ENCODE peak calls at places on chromosome 20, in nine cellular contexts. One of them, this sample, is unnamed.
A peak's percentile ranks its signal among the peaks of the same experiment; 100 is the strongest.

GRCh38 chr20:1322511-1323245 is 6.3 kb downstream of the SDCBP2 start:
- DNase-seq in left ventricle myocardium inferior: no peak
- DNase-seq in pancreas: no peak
- DNase-seq in cardiac muscle cell: peak; percentile 96
- DNase-seq in tibial nerve: no peak
- DNase-seq in A673: no peak
- DNase-seq in sigmoid colon: peak; percentile 72
- DNase-seq in PC-3: peak; percentile 85
- DNase-seq in colonic mucosa: no peak
- DNase-seq in this sample: no peak

GRCh38 chr20:32481311-32482103 is 103.6 kb downstream of the NOL4L start:
- DNase-seq in tibial nerve: no peak
- DNase-seq in PC-3: no peak
- DNase-seq in sigmoid colon: peak; percentile 76
- DNase-seq in A673: no peak
- DNase-seq in left ventricle myocardium inferior: no peak
- DNase-seq in colonic mucosa: peak; percentile 66
- DNase-seq in cardiac muscle cell: peak; percentile 40
- DNase-seq in pancreas: no peak
- DNase-seq in this sample: no peak

GRCh38 chr20:53739799-53740785 is 146.5 kb upstream of the ZNF217 start:
- DNase-seq in sigmoid colon: no peak
- DNase-seq in PC-3: peak; percentile 68
- DNase-seq in colonic mucosa: no peak
- DNase-seq in pancreas: no peak
- DNase-seq in A673: no peak
- DNase-seq in left ventricle myocardium inferior: no peak
- DNase-seq in cardiac muscle cell: peak; percentile 45
- DNase-seq in tibial nerve: no peak
- DNase-seq in this sample: no peak

GRCh38 chr20:45405566-45406259 is 2.4 kb upstream of the DBNDD2 start:
- DNase-seq in pancreas: no peak
- DNase-seq in tibial nerve: no peak
- DNase-seq in A673: no peak
- DNase-seq in cardiac muscle cell: no peak
- DNase-seq in colonic mucosa: peak; percentile 61
- DNase-seq in left ventricle myocardium inferior: peak; percentile 60
- DNase-seq in sigmoid colon: peak; percentile 81
- DNase-seq in PC-3: peak; percentile 71
- DNase-seq in this sample: no peak

GRCh38 chr20:59159822-59160740 is 3.5 kb upstream of the ZNF831 start:
- DNase-seq in left ventricle myocardium inferior: no peak
- DNase-seq in pancreas: no peak
- DNase-seq in PC-3: no peak
- DNase-seq in tibial nerve: no peak
- DNase-seq in sigmoid colon: no peak
- DNase-seq in A673: no peak
- DNase-seq in cardiac muscle cell: no peak
- DNase-seq in colonic mucosa: peak; percentile 23
- DNase-seq in this sample: no peak

GRCh38 chr20:36377348-36378326 is 71.5 kb downstream of the DLGAP4 start:
- DNase-seq in cardiac muscle cell: no peak
- DNase-seq in A673: no peak
- DNase-seq in sigmoid colon: no peak
- DNase-seq in tibial nerve: no peak
- DNase-seq in colonic mucosa: no peak
- DNase-seq in pancreas: no peak
- DNase-seq in PC-3: no peak
- DNase-seq in left ventricle myocardium inferior: no peak
- DNase-seq in this sample: no peak

GRCh38 chr20:38728237-38728761 is 4.0 kb downstream of the SLC32A1 start:
- DNase-seq in left ventricle myocardium inferior: no peak
- DNase-seq in tibial nerve: no peak
- DNase-seq in colonic mucosa: no peak
- DNase-seq in PC-3: no peak
- DNase-seq in pancreas: no peak
- DNase-seq in cardiac muscle cell: no peak
- DNase-seq in sigmoid colon: no peak
- DNase-seq in A673: no peak
- DNase-seq in this sample: no peak

GRCh38 chr20:10893331-10893730 is 219.5 kb upstream of the JAG1 start:
- DNase-seq in A673: no peak
- DNase-seq in pancreas: no peak
- DNase-seq in PC-3: no peak
- DNase-seq in tibial nerve: no peak
- DNase-seq in colonic mucosa: no peak
- DNase-seq in sigmoid colon: no peak
- DNase-seq in left ventricle myocardium inferior: no peak
- DNase-seq in cardiac muscle cell: no peak
- DNase-seq in this sample: no peak

GRCh38 chr20:9442858-9443257 is 71.5 kb upstream of the LAMP5 start:
- DNase-seq in pancreas: peak; percentile 5
- DNase-seq in A673: no peak
- DNase-seq in left ventricle myocardium inferior: no peak
- DNase-seq in colonic mucosa: no peak
- DNase-seq in PC-3: peak; percentile 38
- DNase-seq in tibial nerve: no peak
- DNase-seq in cardiac muscle cell: no peak
- DNase-seq in sigmoid colon: no peak
- DNase-seq in this sample: no peak

GRCh38 chr20:59743767-59744485 is 139.6 kb downstream of the PHACTR3 start:
- DNase-seq in cardiac muscle cell: no peak
- DNase-seq in colonic mucosa: peak; percentile 26
- DNase-seq in A673: peak; percentile 5
- DNase-seq in tibial nerve: no peak
- DNase-seq in pancreas: no peak
- DNase-seq in sigmoid colon: no peak
- DNase-seq in left ventricle myocardium inferior: no peak
- DNase-seq in PC-3: peak; percentile 27
- DNase-seq in this sample: no peak

DNA sequence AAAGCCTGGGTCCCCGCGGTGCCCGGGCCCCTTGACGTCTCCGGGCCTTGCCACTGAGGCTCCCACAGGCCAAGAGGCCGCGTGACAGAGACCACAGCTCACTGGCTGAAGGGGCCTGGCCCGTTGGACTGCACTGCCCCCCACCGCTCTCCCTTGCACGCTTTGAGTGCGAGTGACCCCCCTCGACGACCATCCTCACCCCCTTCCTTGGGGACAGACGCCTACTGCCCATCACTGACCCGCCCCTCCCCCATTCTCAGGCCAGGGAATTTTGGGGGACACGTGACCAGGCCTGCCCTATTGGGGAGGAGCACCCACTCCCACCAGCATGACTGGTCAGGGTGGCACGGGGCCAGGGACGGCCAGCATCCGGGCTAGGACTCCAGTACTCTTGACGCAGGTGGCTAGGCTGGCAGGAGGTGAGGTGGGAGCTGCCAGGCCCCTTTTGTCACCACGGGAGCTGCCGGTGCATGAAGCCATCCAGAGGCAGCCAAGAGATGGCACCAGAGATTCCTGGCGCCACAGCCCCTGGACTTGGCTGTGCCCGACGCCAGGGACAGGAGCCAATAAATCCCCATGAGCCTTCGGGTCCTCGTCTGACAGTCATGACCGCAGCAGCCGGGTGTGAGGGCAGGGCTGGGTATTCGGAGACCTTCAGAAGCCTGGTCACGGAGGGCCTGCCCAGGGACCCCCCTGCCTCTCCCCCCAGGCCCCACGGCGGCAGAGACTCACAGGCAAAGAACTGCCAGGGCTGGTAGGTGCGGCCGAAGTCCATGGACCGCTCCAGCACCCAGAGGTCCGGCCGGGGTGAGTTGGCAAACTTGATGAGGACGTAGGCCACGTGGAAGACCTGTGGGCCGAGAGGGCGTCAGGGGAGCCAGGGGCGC is 14.5 kb downstream of the LAMA5 start:
- DNase-seq in pancreas: no peak
- DNase-seq in sigmoid colon: peak; percentile 96
- DNase-seq in left ventricle myocardium inferior: peak; percentile 88
- DNase-seq in colonic mucosa: no peak
- DNase-seq in PC-3: peak; percentile 63
- DNase-seq in cardiac muscle cell: no peak
- DNase-seq in tibial nerve: no peak
- DNase-seq in A673: peak; percentile 70
- DNase-seq in this sample: peak; percentile 98
- TF ChIP-seq CTCF in pancreas: no peak
- TF ChIP-seq CTCF in sigmoid colon: peak; percentile 56
- TF ChIP-seq CTCF in left ventricle myocardium inferior: peak; percentile 28
- TF ChIP-seq CTCF in colonic mucosa: no peak
- TF ChIP-seq CTCF in PC-3: peak; percentile 54
- TF ChIP-seq CTCF in cardiac muscle cell: no peak
- TF ChIP-seq CTCF in tibial nerve: peak; percentile 36
- TF ChIP-seq CTCF in A673: peak; percentile 47
- TF ChIP-seq CTCF in this sample: no peak

GRCh38 chr20:25147716-25148115 is 47.8 kb upstream of the ENTPD6 start:
- DNase-seq in tibial nerve: no peak
- DNase-seq in sigmoid colon: no peak
- DNase-seq in A673: no peak
- DNase-seq in cardiac muscle cell: no peak
- DNase-seq in left ventricle myocardium inferior: no peak
- DNase-seq in colonic mucosa: no peak
- DNase-seq in pancreas: no peak
- DNase-seq in PC-3: no peak
- DNase-seq in this sample: no peak
- H3K4me1 ChIP-seq in tibial nerve: peaks cover 5% of the 10 kb centered on the region
- H3K4me1 ChIP-seq in sigmoid colon: peaks cover 10% of the 10 kb centered on the region
- H3K4me1 ChIP-seq in A673: peaks cover 9% of the 10 kb centered on the region
- H3K4me1 ChIP-seq in cardiac muscle cell: no peaks in the 10 kb centered on the region
- H3K4me1 ChIP-seq in left ventricle myocardium inferior: peaks cover 11% of the 10 kb centered on the region
- H3K4me1 ChIP-seq in colonic mucosa: peaks cover 4% of the 10 kb centered on the region
- H3K4me1 ChIP-seq in pancreas: no peaks in the 10 kb centered on the region
- H3K4me1 ChIP-seq in PC-3: no peaks in the 10 kb centered on the region
- H3K4me1 ChIP-seq in this sample: peaks cover 7% of the 10 kb centered on the region

GRCh38 chr20:34538671-34539123 is 19.8 kb upstream of the MAP1LC3A start:
- DNase-seq in colonic mucosa: peak; percentile 61
- DNase-seq in pancreas: peak; percentile 24
- DNase-seq in tibial nerve: no peak
- DNase-seq in cardiac muscle cell: peak; percentile 76
- DNase-seq in left ventricle myocardium inferior: peak; percentile 48
- DNase-seq in PC-3: peak; percentile 64
- DNase-seq in sigmoid colon: peak; percentile 75
- DNase-seq in A673: peak; percentile 45
- DNase-seq in this sample: peak; percentile 73

GRCh38 chr20:34535301-34535840 is 19.1 kb downstream of the DYNLRB1 start:
- DNase-seq in PC-3: no peak
- DNase-seq in colonic mucosa: no peak
- DNase-seq in tibial nerve: no peak
- DNase-seq in A673: no peak
- DNase-seq in sigmoid colon: peak; percentile 26
- DNase-seq in left ventricle myocardium inferior: no peak
- DNase-seq in pancreas: no peak
- DNase-seq in cardiac muscle cell: no peak
- DNase-seq in this sample: no peak

GRCh38 chr20:34537651-34538050 is 20.9 kb upstream of the MAP1LC3A start:
- DNase-seq in sigmoid colon: peak; percentile 54
- DNase-seq in left ventricle myocardium inferior: no peak
- DNase-seq in PC-3: no peak
- DNase-seq in colonic mucosa: no peak
- DNase-seq in tibial nerve: no peak
- DNase-seq in A673: no peak
- DNase-seq in cardiac muscle cell: no peak
- DNase-seq in pancreas: no peak
- DNase-seq in this sample: no peak

GRCh38 chr20:34534391-34535165 is 18.4 kb downstream of the DYNLRB1 start:
- DNase-seq in A673: no peak
- DNase-seq in PC-3: no peak
- DNase-seq in pancreas: no peak
- DNase-seq in tibial nerve: no peak
- DNase-seq in cardiac muscle cell: no peak
- DNase-seq in colonic mucosa: no peak
- DNase-seq in sigmoid colon: peak; percentile 52
- DNase-seq in left ventricle myocardium inferior: no peak
- DNase-seq in this sample: no peak

DNA sequence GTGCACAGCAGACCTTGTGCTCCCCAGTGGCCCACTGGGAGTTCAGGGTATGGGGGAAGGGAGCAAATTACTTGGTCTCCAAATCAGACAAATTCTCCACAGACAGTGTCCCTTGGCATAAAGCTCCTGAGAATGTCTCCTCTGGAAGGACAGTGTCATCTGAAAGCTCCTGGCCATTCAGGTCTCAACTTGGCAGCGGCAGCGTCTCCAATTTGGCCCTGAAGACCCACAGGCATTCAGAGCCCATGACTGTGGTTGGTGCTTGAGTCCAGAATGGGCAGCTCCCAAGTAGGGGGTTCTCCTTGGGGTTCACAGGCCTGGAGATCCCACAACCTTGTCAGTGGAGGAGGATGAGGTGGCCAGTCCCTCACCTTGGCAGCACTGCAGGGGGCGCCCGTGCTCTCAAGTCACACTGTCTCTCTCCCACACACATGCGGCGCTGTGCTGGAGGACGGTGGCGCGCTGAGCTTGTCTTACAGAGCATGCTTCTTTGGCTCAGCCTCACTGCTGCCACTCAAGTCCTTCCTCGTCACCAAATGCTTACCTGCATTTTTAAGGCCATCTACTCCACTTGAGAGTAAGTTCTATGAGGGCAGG is 20.7 kb downstream of the DYNLRB1 start:
- DNase-seq in colonic mucosa: peak; percentile 71
- DNase-seq in pancreas: peak; percentile 45
- DNase-seq in tibial nerve: no peak
- DNase-seq in PC-3: no peak
- DNase-seq in A673: peak; percentile 64
- DNase-seq in left ventricle myocardium inferior: peak; percentile 72
- DNase-seq in sigmoid colon: peak; percentile 68
- DNase-seq in cardiac muscle cell: peak; percentile 52
- DNase-seq in this sample: peak; percentile 39
- TF ChIP-seq CTCF in colonic mucosa: peak; percentile 37
- TF ChIP-seq CTCF in pancreas: peak; percentile 14
- TF ChIP-seq CTCF in tibial nerve: no peak
- TF ChIP-seq CTCF in PC-3: peak; percentile 49
- TF ChIP-seq CTCF in A673: peak; percentile 66
- TF ChIP-seq CTCF in left ventricle myocardium inferior: peak; percentile 67
- TF ChIP-seq CTCF in sigmoid colon: no peak
- TF ChIP-seq CTCF in cardiac muscle cell: peak; percentile 54
- TF ChIP-seq CTCF in this sample: peak; percentile 12

DNA sequence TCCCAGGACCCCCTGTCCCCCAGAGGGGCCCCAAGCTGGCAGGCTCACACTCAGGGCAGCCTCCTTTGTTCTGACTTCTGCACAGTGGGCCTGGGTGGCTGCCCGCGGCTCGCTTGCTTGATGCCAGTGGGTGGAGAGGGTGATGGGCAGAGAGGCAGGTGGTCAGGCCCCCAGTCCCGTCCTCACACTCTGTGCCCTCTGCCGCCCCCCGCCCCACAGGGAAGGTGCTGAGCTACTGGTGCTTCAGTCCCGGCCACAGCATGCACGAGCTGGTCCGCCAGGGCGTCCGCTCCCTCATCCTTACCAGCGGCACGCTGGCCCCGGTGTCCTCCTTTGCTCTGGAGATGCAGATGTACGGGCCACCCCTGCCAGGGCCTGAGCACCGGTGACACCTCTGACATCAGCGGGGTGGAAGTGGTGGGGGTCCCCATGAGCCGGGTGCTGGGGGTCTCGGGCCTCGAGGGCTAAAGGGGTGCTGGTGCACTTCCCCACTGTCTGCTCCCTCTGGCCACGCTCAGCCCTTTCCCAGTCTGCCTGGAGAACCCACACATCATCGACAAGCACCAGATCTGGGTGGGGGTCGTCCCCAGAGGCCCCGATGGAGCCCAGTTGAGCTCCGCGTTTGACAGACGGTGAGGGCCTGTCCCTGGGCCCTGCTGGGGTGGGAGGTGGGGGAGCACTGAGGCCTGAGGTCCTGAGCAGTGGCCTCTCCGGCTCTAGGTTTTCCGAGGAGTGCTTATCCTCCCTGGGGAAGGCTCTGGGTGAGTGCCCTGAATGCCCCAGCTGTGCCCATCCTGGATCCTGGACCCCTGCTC is 8.8 kb upstream of the TNFRSF6B start:
- DNase-seq in colonic mucosa: no peak
- DNase-seq in A673: no peak
- DNase-seq in left ventricle myocardium inferior: no peak
- DNase-seq in tibial nerve: no peak
- DNase-seq in pancreas: no peak
- DNase-seq in cardiac muscle cell: no peak
- DNase-seq in sigmoid colon: no peak
- DNase-seq in PC-3: no peak
- DNase-seq in this sample: no peak
- H3K4me1 ChIP-seq in colonic mucosa: peaks cover 33% of the 10 kb centered on the region
- H3K4me1 ChIP-seq in A673: peaks cover under 1% of the 10 kb centered on the region
- H3K4me1 ChIP-seq in left ventricle myocardium inferior: peaks cover 67% of the 10 kb centered on the region
- H3K4me1 ChIP-seq in tibial nerve: peaks cover 40% of the 10 kb centered on the region
- H3K4me1 ChIP-seq in pancreas: no peaks in the 10 kb centered on the region
- H3K4me1 ChIP-seq in cardiac muscle cell: peaks cover 7% of the 10 kb centered on the region
- H3K4me1 ChIP-seq in sigmoid colon: peaks cover 39% of the 10 kb centered on the region
- H3K4me1 ChIP-seq in PC-3: peaks cover 21% of the 10 kb centered on the region
- H3K4me1 ChIP-seq in this sample: peaks cover 21% of the 10 kb centered on the region